ENCODE peak calls at places on chromosomes 12 and 14, in five cellular contexts. P is cardiac muscle cell, I is AG09309, T is nucleus accumbens, V is left cardiac atrium. M is an unnamed sample.

GRCh38 chr12:102879-103168 is 36.3 kb downstream of the IQSEC3 start:
- DNase-seq in I (no peak), T (no peak), P (no peak), V (no peak), M (no peak)

GRCh38 chr12:46367351-46368029 is 5.1 kb downstream of the SLC38A2 start:
- DNase-seq in I (no peak), T (no peak), V (no peak), P (no peak), M (no peak)

GRCh38 chr12:121805800-121806555 is 2.2 kb downstream of the SETD1B start:
- DNase-seq in V (peak; percentile 19), T (no peak), I (no peak), P (peak; percentile 34), M (no peak)

GRCh38 chr12:67501362-67501761 is 147.2 kb upstream of the DYRK2 start:
- DNase-seq in V (no peak), T (no peak), P (no peak), I (no peak), M (no peak)

GRCh38 chr14:81516941-81517797 is 16.5 kb downstream of the SEL1L start:
- DNase-seq in I (peak; percentile 21), V (peak; percentile 31), P (peak; percentile 48), T (no peak), M (peak; percentile 79)

GRCh38 chr12:131543040-131543439 is 167.8 kb upstream of the SFSWAP start:
- DNase-seq in T (no peak), P (no peak), V (no peak), I (no peak), M (no peak)

GRCh38 chr14:55107766-55108554 is 21.1 kb upstream of the LGALS3 start:
- DNase-seq in T (no peak), I (peak; percentile 95), V (peak; percentile 92), P (no peak), M (peak; percentile 84)

GRCh38 chr12:57591567-57592325 is 754 bp downstream of the PIP4K2C start:
- DNase-seq in T (no peak), I (no peak), V (no peak), P (peak; percentile 36), M (peak; percentile 65)

GRCh38 chr12:98423963-98424362 is 91.4 kb upstream of the TMPO start:
- DNase-seq in I (no peak), P (no peak), V (no peak), T (no peak), M (no peak)

GRCh38 chr12:120764766-120765165 is 39.1 kb downstream of the ACADS start:
- DNase-seq in V (no peak), I (no peak), T (no peak), P (no peak), M (no peak)

GRCh38 chr14:31307198-31307597 is 99.6 kb upstream of the HECTD1 start:
- DNase-seq in I (no peak), P (no peak), T (no peak), V (no peak), M (no peak)

GRCh38 chr12:48973531-48973930 is 2.0 kb upstream of the WNT10B start:
- DNase-seq in T (no peak), V (peak; percentile 83), I (no peak), P (no peak), M (no peak)

GRCh38 chr12:57093412-57094193 is 4.7 kb downstream of the NAB2 start:
- DNase-seq in P (peak; percentile 70), T (no peak), V (peak; percentile 86), I (peak; percentile 62), M (peak; percentile 77)

GRCh38 chr14:51472881-51473280 is 178.8 kb upstream of the FRMD6 start:
- DNase-seq in T (no peak), I (no peak), P (no peak), V (no peak), M (peak; percentile 11)

GRCh38 chr12:62191747-62192485 is 68.3 kb upstream of the USP15 start:
- DNase-seq in P (peak; percentile 10), V (peak; percentile 21), T (no peak), I (no peak), M (peak; percentile 34)

GRCh38 chr12:97530237-97530636 is 67.6 kb downstream of the RMST start:
- DNase-seq in I (no peak), V (no peak), T (no peak), P (no peak), M (no peak)

GRCh38 chr12:11508699-11509098 is 113.3 kb upstream of the PRB2 start:
- DNase-seq in T (no peak), P (no peak), I (no peak), V (no peak), M (no peak)

GRCh38 chr12:113439606-113440030 is 17.4 kb downstream of the SDSL start:
- DNase-seq in I (no peak), P (peak; percentile 83), T (peak; percentile 15), V (no peak), M (peak; percentile 76)

GRCh38 chr12:95511962-95512361 is 38.0 kb downstream of the METAP2 start:
- DNase-seq in T (no peak), P (no peak), I (no peak), V (no peak), M (no peak)

GRCh38 chr12:43294881-43295280 is 257.1 kb downstream of the ADAMTS20 start:
- DNase-seq in P (no peak), V (no peak), I (no peak), T (no peak), M (no peak)

GRCh38 chr14:75859746-75860145 is 122.0 kb downstream of the TGFB3 start:
- DNase-seq in P (no peak), V (no peak), T (no peak), I (no peak), M (no peak)

GRCh38 chr12:3168775-3169221 is 91.6 kb downstream of the TSPAN9 start:
- DNase-seq in P (no peak), I (peak; percentile 71), T (no peak), V (no peak), M (peak; percentile 91)

GRCh38 chr12:98519257-98519907 is 4.0 kb downstream of the TMPO start:
- DNase-seq in T (no peak), P (no peak), I (no peak), V (no peak), M (no peak)

GRCh38 chr12:82833461-82833860 is 146.8 kb downstream of the TMTC2 start:
- DNase-seq in T (no peak), V (no peak), I (no peak), P (no peak), M (no peak)

GRCh38 chr12:113048716-113049127 is 7.8 kb upstream of the DTX1 start:
- DNase-seq in T (peak; percentile 29), P (peak; percentile 82), V (peak; percentile 45), I (peak; percentile 13), M (peak; percentile 88)

GRCh38 chr12:12326262-12326661 is 23.8 kb downstream of the MANSC1 start:
- DNase-seq in V (no peak), T (no peak), I (no peak), P (no peak), M (no peak)

GRCh38 chr14:35399083-35399807 is 5.3 kb downstream of the NFKBIA start:
- DNase-seq in T (no peak), V (peak; percentile 45), I (no peak), P (no peak), M (peak; percentile 34)

GRCh38 chr14:106872619-106873446 is 1346.5 kb downstream of the TMEM121 start:
- DNase-seq in T (no peak), P (no peak), V (peak; percentile 46), I (no peak), M (no peak)

GRCh38 chr14:99758915-99759545 is 34.2 kb upstream of the EML1 start:
- DNase-seq in T (no peak), I (no peak), V (no peak), P (peak; percentile 79), M (no peak)

GRCh38 chr14:50363734-50364113 is 33.0 kb downstream of the CDKL1 start:
- DNase-seq in P (no peak), I (no peak), T (no peak), V (no peak), M (no peak)

GRCh38 chr14:100538566-100539318 is 48.5 kb downstream of the BEGAIN start:
- DNase-seq in P (no peak), V (peak; percentile 20), I (no peak), T (no peak), M (no peak)

GRCh38 chr12:1474567-1475153 is 119.7 kb downstream of the FBXL14 start:
- DNase-seq in I (peak; percentile 59), P (peak; percentile 87), T (no peak), V (no peak), M (peak; percentile 25)

GRCh38 chr14:67424539-67424938 is 12.6 kb upstream of the PLEK2 start:
- DNase-seq in V (no peak), P (no peak), I (no peak), T (no peak), M (no peak)

GRCh38 chr14:37988472-37988871 is 219.2 kb upstream of the SSTR1 start:
- DNase-seq in P (no peak), V (no peak), T (no peak), I (no peak), M (no peak)

GRCh38 chr12:121829250-121829918 is 25.6 kb downstream of the SETD1B start:
- DNase-seq in V (no peak), I (no peak), T (no peak), P (no peak), M (no peak)